ENCODE peak calls at places on chromosomes 7 and 10, in five cellular contexts. Q is ovary, L is SK-N-SH, Z is Peyer's patch, B is brain microvascular endothelial cell. M is an unnamed sample.

GRCh38 chr10:103445767-103446567 is 6.2 kb downstream of the CALHM2 start:
- DNase-seq in Z (no peak), Q (peak; percentile 79), B (no peak), L (no peak), M (peak; percentile 87)

GRCh38 chr7:149774237-149775175 is 1.1 kb upstream of the ZNF467 start:
- DNase-seq in Q (no peak), Z (no peak), L (no peak), B (no peak), M (peak; percentile 48)

GRCh38 chr10:124632064-124632531 is 112.1 kb downstream of the FAM53B start:
- DNase-seq in Z (no peak), B (no peak), L (peak; percentile 58), Q (peak; percentile 76), M (peak; percentile 76)

GRCh38 chr10:43140414-43140813 is 2.2 kb downstream of the CSGALNACT2 start:
- DNase-seq in Q (no peak), B (peak; percentile 78), Z (no peak), L (no peak), M (no peak)

GRCh38 chr10:14554843-14555205 is 219.9 kb downstream of the FAM107B start:
- DNase-seq in Z (no peak), B (peak; percentile 29), L (no peak), Q (no peak), M (no peak)

GRCh38 chr7:139777304-139777890 is 401 bp downstream of the HIPK2 start:
- DNase-seq in Z (peak; percentile 59), B (no peak), L (peak; percentile 89), Q (peak; percentile 59), M (peak; percentile 69)

GRCh38 chr7:101233907-101234547 is 3.6 kb downstream of the CLDN15 start:
- DNase-seq in Q (no peak), B (no peak), L (peak; percentile 33), Z (peak; percentile 77), M (no peak)

GRCh38 chr7:42883950-42884349 is 27.9 kb downstream of the C7orf25 start:
- DNase-seq in B (no peak), Z (no peak), Q (no peak), L (no peak), M (no peak)

GRCh38 chr10:15084502-15084922 is 4.1 kb downstream of the ACBD7 start:
- DNase-seq in B (peak; percentile 99), L (no peak), Q (peak; percentile 53), Z (no peak), M (no peak)

GRCh38 chr10:71161429-71161828 is 50.9 kb upstream of the UNC5B start:
- DNase-seq in Z (no peak), B (peak; percentile 2), Q (no peak), L (no peak), M (no peak)
- H3K4me3 ChIP-seq in Z (no peak overlapping the region), B (no peak overlapping the region), Q (no peak overlapping the region), L (no peak overlapping the region), M (no peak overlapping the region)

GRCh38 chr10:97498076-97498840 is at the start of gene MMS19:
- DNase-seq in Q (peak; percentile 100), B (peak; percentile 98), Z (peak; percentile 100), L (peak; percentile 99), M (peak; percentile 100)
- TF ChIP-seq CTCF in Q (peak; percentile 23), B (no peak), Z (no peak), L (no peak), M (no peak)

DNA sequence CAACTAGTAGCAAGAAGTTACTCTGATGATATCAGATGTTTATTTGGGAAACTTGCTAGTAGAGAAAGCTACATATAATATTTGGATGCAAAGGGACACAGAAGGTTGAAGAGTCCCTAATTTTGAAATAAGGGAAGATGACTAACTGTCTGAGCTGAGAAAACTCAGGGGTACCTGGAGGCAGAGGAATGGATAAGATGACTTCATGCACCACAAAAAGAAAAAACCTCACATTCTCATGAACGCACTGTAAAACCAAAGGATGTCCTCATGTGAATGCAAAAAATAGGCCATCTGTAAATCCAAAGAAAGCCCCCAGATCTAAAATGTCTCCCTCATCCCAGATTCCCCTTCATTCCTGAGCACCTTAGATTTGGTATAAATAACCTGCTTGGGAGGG is 29.3 kb downstream of the PRSS2 start:
- DNase-seq in B (no peak), Q (no peak), L (no peak), Z (no peak), M (no peak)
- H3K27me3 ChIP-seq in B (no peaks in the 10 kb centered on the region), Q (no peaks in the 10 kb centered on the region), L (peaks cover 47% of the 10 kb centered on the region), Z (no peaks in the 10 kb centered on the region), M (peaks cover 8% of the 10 kb centered on the region)

DNA sequence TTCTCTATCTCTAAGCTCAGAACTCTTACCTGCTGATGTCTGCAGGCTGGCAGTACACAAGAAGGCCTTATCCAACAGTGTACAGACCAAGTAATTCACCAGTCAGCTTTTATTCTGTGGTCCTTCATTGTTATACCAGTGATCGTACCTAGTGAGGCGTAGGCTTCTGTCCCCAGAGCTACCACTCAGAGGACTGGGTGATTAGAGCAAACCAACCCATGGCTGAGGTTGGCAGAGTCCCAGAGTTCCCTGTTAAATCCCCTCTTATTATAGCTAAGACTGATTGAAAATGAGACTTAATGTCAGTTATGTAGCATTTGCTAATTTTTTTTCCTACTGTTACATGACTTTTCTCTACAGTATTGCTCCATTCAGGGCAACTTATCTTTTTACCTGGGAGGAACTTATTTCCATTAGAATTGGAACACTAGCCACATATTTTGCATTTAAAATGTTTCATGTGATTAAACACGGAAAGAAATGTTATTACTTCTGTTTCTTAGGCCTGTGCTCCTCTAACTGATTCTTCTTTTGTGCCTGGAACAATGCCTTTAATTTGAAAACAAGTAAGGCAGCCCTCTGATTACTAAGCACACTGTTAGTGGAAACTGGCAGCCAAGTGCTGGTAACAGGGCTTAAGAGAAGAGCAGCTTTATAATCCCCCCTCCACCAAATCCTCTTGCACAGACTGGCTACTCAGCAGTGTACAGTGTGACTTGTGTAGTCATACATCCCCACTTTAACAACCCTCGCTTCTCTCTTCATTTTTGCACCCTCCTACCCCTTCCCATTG is 127.1 kb downstream of the LRRC4 start:
- DNase-seq in Q (no peak), L (no peak), Z (no peak), B (no peak), M (no peak)
- H3K4me3 ChIP-seq in Q (no peak overlapping the region), L (no peak overlapping the region), Z (no peak overlapping the region), B (no peak overlapping the region), M (no peak overlapping the region)

GRCh38 chr10:44465430-44466115 is 80.7 kb upstream of the CXCL12 start:
- DNase-seq in B (no peak), Z (no peak), Q (no peak), L (peak; percentile 16), M (no peak)
- TF ChIP-seq CTCF in B (peak; percentile 32), Z (no peak), Q (no peak), L (no peak), M (no peak)

DNA sequence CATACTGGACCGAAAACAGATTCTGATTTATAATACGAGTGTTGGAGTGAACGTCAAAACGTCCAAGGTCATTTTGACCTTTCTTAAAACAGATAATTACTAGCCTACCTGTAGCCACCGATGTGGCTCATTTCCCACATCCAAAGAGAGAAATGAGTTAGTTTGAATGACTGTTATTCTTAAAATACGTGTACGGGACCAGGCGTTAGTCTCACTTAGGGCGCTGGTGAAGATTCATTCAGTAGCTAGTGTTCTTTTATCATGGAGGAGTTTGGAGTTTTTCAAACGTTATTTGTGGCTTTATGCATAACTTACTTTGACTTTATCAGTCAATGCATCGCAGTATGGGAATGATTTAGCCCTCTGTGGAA is 1.4 kb downstream of the BICC1 start:
- DNase-seq in B (no peak), Q (no peak), Z (no peak), L (no peak), M (no peak)
- H3K27me3 ChIP-seq in B (no peaks in the 10 kb centered on the region), Q (no peaks in the 10 kb centered on the region), Z (no peaks in the 10 kb centered on the region), L (no peaks in the 10 kb centered on the region), M (peaks cover 10% of the 10 kb centered on the region)

GRCh38 chr7:157475095-157475494 is 138.3 kb downstream of the DNAJB6 start:
- DNase-seq in L (no peak), Z (no peak), Q (no peak), B (no peak), M (no peak)
- H3K4me3 ChIP-seq in L (no peak overlapping the region), Z (no peak overlapping the region), Q (no peak overlapping the region), B (no peak overlapping the region), M (no peak overlapping the region)

M was measured in psoas muscle.